ENCODE peak calls at places on chromosomes 7 and 10, in eight cellular contexts. F is lung, J is IMR-90, Q is left lung, K is psoas muscle, S is fibroblast of the aortic adventitia, D is AG04449, P is A549. G is an unnamed sample.

GRCh38 chr7:133512560-133512959 is 259.7 kb downstream of the EXOC4 start:
- DNase-seq in F (no peak), J (peak), Q (no peak), K (no peak), S (peak), D (peak), P (no peak), G (peak)

GRCh38 chr7:19747740-19748339 is 25.6 kb downstream of the TMEM196 start:
- DNase-seq in F (no peak), J (peak), Q (no peak), K (no peak), S (peak), D (no peak), P (peak), G (peak)

GRCh38 chr7:147443942-147444341 is 1146.6 kb upstream of the C7orf33 start:
- DNase-seq in F (no peak), J (no peak), Q (no peak), K (no peak), S (no peak), D (no peak), P (no peak), G (no peak)

GRCh38 chr7:99994819-99995218 is 19.0 kb upstream of the AZGP1 start:
- DNase-seq in F (no peak), J (no peak), Q (no peak), K (no peak), S (no peak), D (no peak), P (no peak), G (no peak)

GRCh38 chr10:60456053-60456452 is 66.4 kb upstream of the ANK3 start:
- DNase-seq in F (no peak), J (peak), Q (no peak), K (no peak), S (no peak), D (no peak), P (no peak), G (peak)

GRCh38 chr10:35056133-35056532 is 34.0 kb downstream of the CUL2 start:
- DNase-seq in F (no peak), J (no peak), Q (no peak), K (no peak), S (no peak), D (no peak), P (no peak), G (no peak)

GRCh38 chr7:7424151-7424873 is 111.4 kb downstream of the COL28A1 start:
- DNase-seq in F (peak), J (peak), Q (peak), K (peak), S (peak), D (no peak), P (peak), G (peak)

GRCh38 chr10:86068532-86069337 is 297.9 kb downstream of the GRID1 start:
- DNase-seq in F (no peak), J (no peak), Q (no peak), K (no peak), S (no peak), D (no peak), P (no peak), G (no peak)

GRCh38 chr10:73635781-73636180 is 5.5 kb downstream of the MYOZ1 start:
- DNase-seq in F (no peak), J (no peak), Q (no peak), K (peak), S (no peak), D (no peak), P (no peak), G (no peak)

GRCh38 chr10:13803566-13804554 is 217.1 kb downstream of the PRPF18 start:
- DNase-seq in F (no peak), J (peak), Q (no peak), K (no peak), S (peak), D (no peak), P (no peak), G (no peak)

GRCh38 chr7:154927624-154928125 is 75.2 kb downstream of the PAXIP1 start:
- DNase-seq in F (peak), J (peak), Q (peak), K (no peak), S (peak), D (peak), P (peak), G (peak)

GRCh38 chr10:60414877-60415585 is 25.4 kb upstream of the ANK3 start:
- DNase-seq in F (no peak), J (peak), Q (no peak), K (no peak), S (peak), D (peak), P (peak), G (peak)

GRCh38 chr10:110794808-110795207 is 76.9 kb upstream of the PDCD4 start:
- DNase-seq in F (no peak), J (no peak), Q (no peak), K (no peak), S (no peak), D (no peak), P (no peak), G (no peak)

GRCh38 chr10:77236700-77237099 is 400.9 kb downstream of the KCNMA1 start:
- DNase-seq in F (no peak), J (peak), Q (no peak), K (no peak), S (no peak), D (no peak), P (no peak), G (peak)

GRCh38 chr10:8403711-8404371 is 349.4 kb downstream of the GATA3 start:
- DNase-seq in F (no peak), J (no peak), Q (no peak), K (no peak), S (no peak), D (no peak), P (no peak), G (no peak)
- TF ChIP-seq CTCF in F (no peak), J (no peak), Q (no peak), K (no peak), S (no peak), D (no peak), P (no peak), G (no peak)

GRCh38 chr10:486668-487067 is 202.8 kb downstream of the DIP2C start:
- DNase-seq in F (peak), J (no peak), Q (no peak), K (peak), S (no peak), D (no peak), P (no peak), G (no peak)
- H3K4me3 ChIP-seq in F (no peak), J (no peak), Q (no peak), K (no peak), S (no peak), D (no peak), P (no peak), G (no peak)

GRCh38 chr10:122478971-122479370 is 17.6 kb downstream of the HTRA1 start:
- DNase-seq in F (no peak), J (no peak), Q (peak), K (no peak), S (no peak), D (no peak), P (no peak), G (no peak)
- TF ChIP-seq CTCF in F (no peak), J (no peak), Q (no peak), K (no peak), S (no peak), D (no peak), P (no peak), G (no peak)

GRCh38 chr7:1004018-1004880 is 21.3 kb downstream of the CYP2W1 start:
- DNase-seq in F (no peak), J (peak), Q (no peak), K (no peak), S (no peak), D (no peak), P (no peak), G (no peak)
- H3K4me3 ChIP-seq in F (no peak), J (no peak), Q (no peak), K (no peak), S (no peak), D (no peak), P (no peak), G (no peak)

DNA sequence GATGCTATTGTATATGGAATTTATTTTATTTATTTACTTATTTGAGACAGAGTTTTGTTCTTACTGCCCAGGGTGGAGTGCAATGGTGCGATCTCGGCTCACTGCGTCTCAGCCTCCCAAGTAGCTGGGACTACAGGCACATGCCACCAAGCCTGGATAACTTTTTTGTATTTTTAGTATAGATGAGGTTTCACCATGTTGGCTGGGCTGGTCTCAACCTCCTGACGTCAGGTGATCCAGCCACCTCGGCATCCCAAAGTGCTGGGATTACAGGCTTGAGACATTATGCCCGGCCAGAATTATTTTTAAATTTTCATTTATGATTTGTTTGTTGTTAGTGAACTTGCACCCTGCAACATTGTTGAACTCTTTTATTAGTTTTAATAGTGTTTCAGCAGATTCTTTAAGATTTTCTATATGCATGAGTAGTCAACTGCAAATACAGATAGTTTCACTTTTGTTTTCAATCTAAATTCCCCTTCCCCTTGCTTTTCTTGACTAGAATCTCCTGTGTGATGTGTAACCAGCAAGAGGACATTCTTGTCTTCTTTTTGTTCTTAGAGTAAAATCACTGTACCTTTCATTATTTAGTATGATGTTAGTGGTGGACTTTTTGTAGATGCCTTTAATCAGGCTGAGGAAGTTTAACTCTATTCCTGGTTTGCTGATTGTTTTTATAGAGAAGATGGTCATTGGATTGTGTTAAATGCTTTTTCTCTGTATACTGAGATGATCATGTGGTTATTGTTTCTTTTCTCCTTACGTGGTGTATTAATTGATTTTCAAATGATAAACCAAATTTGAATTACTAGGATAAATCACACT is 27.8 kb downstream of the ZNF33A start:
- DNase-seq in F (no peak), J (peak), Q (no peak), K (no peak), S (peak), D (no peak), P (no peak), G (no peak)
- TF ChIP-seq CTCF in F (no peak), J (no peak), Q (no peak), K (no peak), S (no peak), D (no peak), P (no peak), G (no peak)

DNA sequence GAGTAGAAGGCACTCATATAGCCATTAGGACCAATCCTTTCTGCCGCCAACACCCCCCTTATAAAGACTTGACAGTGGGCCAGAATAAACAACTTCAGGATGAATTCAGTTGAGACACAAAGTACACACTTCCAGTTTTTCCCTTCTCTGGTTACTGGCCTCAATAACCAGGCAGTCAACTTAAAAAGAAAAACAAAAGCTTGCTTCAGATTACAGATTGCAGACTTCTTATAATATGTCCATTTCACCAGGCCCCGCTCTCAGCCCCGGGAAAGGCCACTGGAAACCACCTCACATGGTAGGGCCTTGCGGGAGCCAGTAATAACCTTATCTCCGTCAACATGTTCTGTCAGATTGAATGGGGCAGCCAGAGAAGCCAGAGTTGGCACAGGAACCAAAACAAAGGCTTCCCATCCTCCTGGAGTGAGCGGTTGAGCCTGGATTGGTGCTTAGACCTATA is 108.8 kb downstream of the EGFR start:
- DNase-seq in F (peak), J (peak), Q (peak), K (no peak), S (peak), D (no peak), P (no peak), G (peak)
- H3K4me3 ChIP-seq in F (no peak), J (no peak), Q (no peak), K (no peak), S (no peak), D (no peak), P (no peak), G (no peak)